ENCODE peak calls at places on chromosomes 1 and 21, in five cellular contexts. One of them, this sample, is unnamed.

GRCh38 chr1:29708818-29709710 is 472.7 kb downstream of the PTPRU start:
- DNase-seq in hypothalamus: no peak
- DNase-seq in nephron progenitor cell: peak
- DNase-seq in Calu3: peak
- DNase-seq in iPS-NIHi11: no peak
- DNase-seq in this sample: no peak

GRCh38 chr1:27606708-27607238 is 2.8 kb upstream of the AHDC1 start:
- DNase-seq in hypothalamus: no peak
- DNase-seq in nephron progenitor cell: no peak
- DNase-seq in iPS-NIHi11: no peak
- DNase-seq in Calu3: no peak
- DNase-seq in this sample: no peak

GRCh38 chr1:166915941-166916340 is 39.9 kb upstream of the TADA1 start:
- DNase-seq in nephron progenitor cell: no peak
- DNase-seq in iPS-NIHi11: peak
- DNase-seq in Calu3: no peak
- DNase-seq in hypothalamus: no peak
- DNase-seq in this sample: no peak

GRCh38 chr1:225450491-225451191 is 22.8 kb upstream of the LBR start:
- DNase-seq in Calu3: no peak
- DNase-seq in hypothalamus: no peak
- DNase-seq in nephron progenitor cell: no peak
- DNase-seq in iPS-NIHi11: no peak
- DNase-seq in this sample: no peak

GRCh38 chr21:21682172-21682571 is 684.0 kb downstream of the NCAM2 start:
- DNase-seq in Calu3: no peak
- DNase-seq in hypothalamus: no peak
- DNase-seq in nephron progenitor cell: no peak
- DNase-seq in iPS-NIHi11: no peak
- DNase-seq in this sample: no peak

GRCh38 chr21:34690041-34690792 is 21.4 kb downstream of the CLIC6 start:
- DNase-seq in hypothalamus: no peak
- DNase-seq in nephron progenitor cell: no peak
- DNase-seq in Calu3: peak
- DNase-seq in iPS-NIHi11: no peak
- DNase-seq in this sample: no peak

GRCh38 chr1:114700026-114700600 is 4.8 kb upstream of the AMPD1 start:
- DNase-seq in nephron progenitor cell: no peak
- DNase-seq in iPS-NIHi11: no peak
- DNase-seq in Calu3: no peak
- DNase-seq in hypothalamus: no peak
- DNase-seq in this sample: no peak

GRCh38 chr21:44962481-44962966 is 22.7 kb downstream of the SLX9 start:
- DNase-seq in Calu3: no peak
- DNase-seq in nephron progenitor cell: no peak
- DNase-seq in iPS-NIHi11: no peak
- DNase-seq in hypothalamus: no peak
- DNase-seq in this sample: no peak

GRCh38 chr1:16293568-16293967 is 56.6 kb upstream of the CPLANE2 start:
- DNase-seq in iPS-NIHi11: no peak
- DNase-seq in nephron progenitor cell: no peak
- DNase-seq in hypothalamus: no peak
- DNase-seq in Calu3: no peak
- DNase-seq in this sample: no peak